ENCODE peak calls at places on chromosomes 3 and 15, in ten cellular contexts. One of them, this sample, is unnamed.

GRCh38 chr3:30044515-30044914 is 561.9 kb upstream of the TGFBR2 start:
- DNase-seq in stimulated activated CD4-positive, alpha-beta T cell treated with anti-CD3 and anti-CD28 coated beads, Interleukin-1b, Interleukin-23, amount 100 ng/mL, for 1 hour: no peak
- DNase-seq in activated T-helper 1 cell treated with Interleukin-2 at 50 U/mL for 16 hours: no peak
- DNase-seq in astrocyte of the hippocampus: no peak
- DNase-seq in Peyer's patch: no peak
- DNase-seq in cardiac fibroblast: no peak
- DNase-seq in activated CD8-positive, alpha-beta memory T cell treated with anti-CD3 and anti-CD28 coated beads for 1 hour: no peak
- DNase-seq in endothelial cell: no peak
- DNase-seq in iris pigment epithelial cell: no peak
- DNase-seq in thoracic aorta: no peak
- DNase-seq in this sample: no peak

GRCh38 chr3:169237181-169237580 is 426.3 kb downstream of the MECOM start:
- DNase-seq in stimulated activated CD4-positive, alpha-beta T cell treated with anti-CD3 and anti-CD28 coated beads, Interleukin-1b, Interleukin-23, amount 100 ng/mL, for 1 hour: no peak
- DNase-seq in activated T-helper 1 cell treated with Interleukin-2 at 50 U/mL for 16 hours: no peak
- DNase-seq in astrocyte of the hippocampus: no peak
- DNase-seq in Peyer's patch: no peak
- DNase-seq in cardiac fibroblast: peak
- DNase-seq in activated CD8-positive, alpha-beta memory T cell treated with anti-CD3 and anti-CD28 coated beads for 1 hour: no peak
- DNase-seq in endothelial cell: no peak
- DNase-seq in iris pigment epithelial cell: peak
- DNase-seq in thoracic aorta: no peak
- DNase-seq in this sample: no peak

GRCh38 chr3:140298569-140299070 is 363.6 kb downstream of the CLSTN2 start:
- DNase-seq in stimulated activated CD4-positive, alpha-beta T cell treated with anti-CD3 and anti-CD28 coated beads, Interleukin-1b, Interleukin-23, amount 100 ng/mL, for 1 hour: no peak
- DNase-seq in activated T-helper 1 cell treated with Interleukin-2 at 50 U/mL for 16 hours: no peak
- DNase-seq in astrocyte of the hippocampus: no peak
- DNase-seq in Peyer's patch: no peak
- DNase-seq in cardiac fibroblast: no peak
- DNase-seq in activated CD8-positive, alpha-beta memory T cell treated with anti-CD3 and anti-CD28 coated beads for 1 hour: no peak
- DNase-seq in endothelial cell: no peak
- DNase-seq in iris pigment epithelial cell: no peak
- DNase-seq in thoracic aorta: no peak
- DNase-seq in this sample: no peak

GRCh38 chr3:48034000-48034516 is 17.8 kb upstream of the MAP4 start:
- DNase-seq in stimulated activated CD4-positive, alpha-beta T cell treated with anti-CD3 and anti-CD28 coated beads, Interleukin-1b, Interleukin-23, amount 100 ng/mL, for 1 hour: no peak
- DNase-seq in activated T-helper 1 cell treated with Interleukin-2 at 50 U/mL for 16 hours: no peak
- DNase-seq in astrocyte of the hippocampus: peak
- DNase-seq in Peyer's patch: no peak
- DNase-seq in cardiac fibroblast: peak
- DNase-seq in activated CD8-positive, alpha-beta memory T cell treated with anti-CD3 and anti-CD28 coated beads for 1 hour: no peak
- DNase-seq in endothelial cell: no peak
- DNase-seq in iris pigment epithelial cell: peak
- DNase-seq in thoracic aorta: no peak
- DNase-seq in this sample: no peak

GRCh38 chr15:48451736-48452135 is 120.5 kb downstream of the DUT start:
- DNase-seq in stimulated activated CD4-positive, alpha-beta T cell treated with anti-CD3 and anti-CD28 coated beads, Interleukin-1b, Interleukin-23, amount 100 ng/mL, for 1 hour: no peak
- DNase-seq in activated T-helper 1 cell treated with Interleukin-2 at 50 U/mL for 16 hours: no peak
- DNase-seq in astrocyte of the hippocampus: no peak
- DNase-seq in Peyer's patch: no peak
- DNase-seq in cardiac fibroblast: no peak
- DNase-seq in activated CD8-positive, alpha-beta memory T cell treated with anti-CD3 and anti-CD28 coated beads for 1 hour: no peak
- DNase-seq in endothelial cell: no peak
- DNase-seq in iris pigment epithelial cell: no peak
- DNase-seq in thoracic aorta: no peak
- DNase-seq in this sample: no peak

GRCh38 chr3:58480309-58480708 is 11.6 kb upstream of the KCTD6 start:
- DNase-seq in stimulated activated CD4-positive, alpha-beta T cell treated with anti-CD3 and anti-CD28 coated beads, Interleukin-1b, Interleukin-23, amount 100 ng/mL, for 1 hour: no peak
- DNase-seq in activated T-helper 1 cell treated with Interleukin-2 at 50 U/mL for 16 hours: no peak
- DNase-seq in astrocyte of the hippocampus: no peak
- DNase-seq in Peyer's patch: no peak
- DNase-seq in cardiac fibroblast: no peak
- DNase-seq in activated CD8-positive, alpha-beta memory T cell treated with anti-CD3 and anti-CD28 coated beads for 1 hour: no peak
- DNase-seq in endothelial cell: no peak
- DNase-seq in iris pigment epithelial cell: no peak
- DNase-seq in thoracic aorta: no peak
- DNase-seq in this sample: no peak

GRCh38 chr3:45607790-45608189 is 13.2 kb downstream of the LIMD1 start:
- DNase-seq in stimulated activated CD4-positive, alpha-beta T cell treated with anti-CD3 and anti-CD28 coated beads, Interleukin-1b, Interleukin-23, amount 100 ng/mL, for 1 hour: no peak
- DNase-seq in activated T-helper 1 cell treated with Interleukin-2 at 50 U/mL for 16 hours: no peak
- DNase-seq in astrocyte of the hippocampus: peak
- DNase-seq in Peyer's patch: no peak
- DNase-seq in cardiac fibroblast: peak
- DNase-seq in activated CD8-positive, alpha-beta memory T cell treated with anti-CD3 and anti-CD28 coated beads for 1 hour: no peak
- DNase-seq in endothelial cell: no peak
- DNase-seq in iris pigment epithelial cell: no peak
- DNase-seq in thoracic aorta: no peak
- DNase-seq in this sample: no peak

GRCh38 chr3:122246214-122246613 is 62.7 kb downstream of the CASR start:
- DNase-seq in stimulated activated CD4-positive, alpha-beta T cell treated with anti-CD3 and anti-CD28 coated beads, Interleukin-1b, Interleukin-23, amount 100 ng/mL, for 1 hour: no peak
- DNase-seq in activated T-helper 1 cell treated with Interleukin-2 at 50 U/mL for 16 hours: no peak
- DNase-seq in astrocyte of the hippocampus: no peak
- DNase-seq in Peyer's patch: no peak
- DNase-seq in cardiac fibroblast: no peak
- DNase-seq in activated CD8-positive, alpha-beta memory T cell treated with anti-CD3 and anti-CD28 coated beads for 1 hour: no peak
- DNase-seq in endothelial cell: no peak
- DNase-seq in iris pigment epithelial cell: peak
- DNase-seq in thoracic aorta: no peak
- DNase-seq in this sample: no peak

GRCh38 chr3:135148431-135148830 is 353.4 kb downstream of the EPHB1 start:
- DNase-seq in stimulated activated CD4-positive, alpha-beta T cell treated with anti-CD3 and anti-CD28 coated beads, Interleukin-1b, Interleukin-23, amount 100 ng/mL, for 1 hour: no peak
- DNase-seq in activated T-helper 1 cell treated with Interleukin-2 at 50 U/mL for 16 hours: no peak
- DNase-seq in astrocyte of the hippocampus: no peak
- DNase-seq in Peyer's patch: no peak
- DNase-seq in cardiac fibroblast: no peak
- DNase-seq in activated CD8-positive, alpha-beta memory T cell treated with anti-CD3 and anti-CD28 coated beads for 1 hour: no peak
- DNase-seq in endothelial cell: no peak
- DNase-seq in iris pigment epithelial cell: no peak
- DNase-seq in thoracic aorta: no peak
- DNase-seq in this sample: peak

GRCh38 chr3:116019254-116019763 is 396.0 kb downstream of the GAP43 start:
- DNase-seq in stimulated activated CD4-positive, alpha-beta T cell treated with anti-CD3 and anti-CD28 coated beads, Interleukin-1b, Interleukin-23, amount 100 ng/mL, for 1 hour: no peak
- DNase-seq in activated T-helper 1 cell treated with Interleukin-2 at 50 U/mL for 16 hours: no peak
- DNase-seq in astrocyte of the hippocampus: no peak
- DNase-seq in Peyer's patch: no peak
- DNase-seq in cardiac fibroblast: no peak
- DNase-seq in activated CD8-positive, alpha-beta memory T cell treated with anti-CD3 and anti-CD28 coated beads for 1 hour: no peak
- DNase-seq in endothelial cell: no peak
- DNase-seq in iris pigment epithelial cell: no peak
- DNase-seq in thoracic aorta: no peak
- DNase-seq in this sample: no peak

GRCh38 chr15:73969151-73969759 is 22.8 kb downstream of the STOML1 start:
- DNase-seq in stimulated activated CD4-positive, alpha-beta T cell treated with anti-CD3 and anti-CD28 coated beads, Interleukin-1b, Interleukin-23, amount 100 ng/mL, for 1 hour: no peak
- DNase-seq in activated T-helper 1 cell treated with Interleukin-2 at 50 U/mL for 16 hours: no peak
- DNase-seq in astrocyte of the hippocampus: no peak
- DNase-seq in Peyer's patch: no peak
- DNase-seq in cardiac fibroblast: no peak
- DNase-seq in activated CD8-positive, alpha-beta memory T cell treated with anti-CD3 and anti-CD28 coated beads for 1 hour: no peak
- DNase-seq in endothelial cell: no peak
- DNase-seq in iris pigment epithelial cell: no peak
- DNase-seq in thoracic aorta: no peak
- DNase-seq in this sample: no peak

GRCh38 chr3:55683666-55684270 is 196.7 kb upstream of the WNT5A start:
- DNase-seq in stimulated activated CD4-positive, alpha-beta T cell treated with anti-CD3 and anti-CD28 coated beads, Interleukin-1b, Interleukin-23, amount 100 ng/mL, for 1 hour: no peak
- DNase-seq in activated T-helper 1 cell treated with Interleukin-2 at 50 U/mL for 16 hours: no peak
- DNase-seq in astrocyte of the hippocampus: no peak
- DNase-seq in Peyer's patch: no peak
- DNase-seq in cardiac fibroblast: no peak
- DNase-seq in activated CD8-positive, alpha-beta memory T cell treated with anti-CD3 and anti-CD28 coated beads for 1 hour: no peak
- DNase-seq in endothelial cell: no peak
- DNase-seq in iris pigment epithelial cell: peak
- DNase-seq in thoracic aorta: no peak
- DNase-seq in this sample: no peak

GRCh38 chr3:37526511-37526910 is 335.2 kb upstream of the CTDSPL start:
- DNase-seq in stimulated activated CD4-positive, alpha-beta T cell treated with anti-CD3 and anti-CD28 coated beads, Interleukin-1b, Interleukin-23, amount 100 ng/mL, for 1 hour: no peak
- DNase-seq in activated T-helper 1 cell treated with Interleukin-2 at 50 U/mL for 16 hours: no peak
- DNase-seq in astrocyte of the hippocampus: peak
- DNase-seq in Peyer's patch: no peak
- DNase-seq in cardiac fibroblast: peak
- DNase-seq in activated CD8-positive, alpha-beta memory T cell treated with anti-CD3 and anti-CD28 coated beads for 1 hour: no peak
- DNase-seq in endothelial cell: no peak
- DNase-seq in iris pigment epithelial cell: peak
- DNase-seq in thoracic aorta: peak
- DNase-seq in this sample: peak

GRCh38 chr3:18900994-18901393 is 247.3 kb upstream of the KCNH8 start:
- DNase-seq in stimulated activated CD4-positive, alpha-beta T cell treated with anti-CD3 and anti-CD28 coated beads, Interleukin-1b, Interleukin-23, amount 100 ng/mL, for 1 hour: no peak
- DNase-seq in activated T-helper 1 cell treated with Interleukin-2 at 50 U/mL for 16 hours: no peak
- DNase-seq in astrocyte of the hippocampus: peak
- DNase-seq in Peyer's patch: no peak
- DNase-seq in cardiac fibroblast: peak
- DNase-seq in activated CD8-positive, alpha-beta memory T cell treated with anti-CD3 and anti-CD28 coated beads for 1 hour: no peak
- DNase-seq in endothelial cell: no peak
- DNase-seq in iris pigment epithelial cell: no peak
- DNase-seq in thoracic aorta: no peak
- DNase-seq in this sample: no peak

GRCh38 chr3:60933828-60934227 is 317.4 kb downstream of the FHIT start:
- DNase-seq in stimulated activated CD4-positive, alpha-beta T cell treated with anti-CD3 and anti-CD28 coated beads, Interleukin-1b, Interleukin-23, amount 100 ng/mL, for 1 hour: no peak
- DNase-seq in activated T-helper 1 cell treated with Interleukin-2 at 50 U/mL for 16 hours: no peak
- DNase-seq in astrocyte of the hippocampus: no peak
- DNase-seq in Peyer's patch: no peak
- DNase-seq in cardiac fibroblast: no peak
- DNase-seq in activated CD8-positive, alpha-beta memory T cell treated with anti-CD3 and anti-CD28 coated beads for 1 hour: no peak
- DNase-seq in endothelial cell: no peak
- DNase-seq in iris pigment epithelial cell: no peak
- DNase-seq in thoracic aorta: no peak
- DNase-seq in this sample: no peak

GRCh38 chr15:92074161-92074560 is 220.7 kb downstream of the SLCO3A1 start:
- DNase-seq in stimulated activated CD4-positive, alpha-beta T cell treated with anti-CD3 and anti-CD28 coated beads, Interleukin-1b, Interleukin-23, amount 100 ng/mL, for 1 hour: no peak
- DNase-seq in activated T-helper 1 cell treated with Interleukin-2 at 50 U/mL for 16 hours: no peak
- DNase-seq in astrocyte of the hippocampus: no peak
- DNase-seq in Peyer's patch: no peak
- DNase-seq in cardiac fibroblast: no peak
- DNase-seq in activated CD8-positive, alpha-beta memory T cell treated with anti-CD3 and anti-CD28 coated beads for 1 hour: no peak
- DNase-seq in endothelial cell: no peak
- DNase-seq in iris pigment epithelial cell: no peak
- DNase-seq in thoracic aorta: no peak
- DNase-seq in this sample: no peak

GRCh38 chr3:29453278-29453961 is 172.5 kb downstream of the RBMS3 start:
- DNase-seq in stimulated activated CD4-positive, alpha-beta T cell treated with anti-CD3 and anti-CD28 coated beads, Interleukin-1b, Interleukin-23, amount 100 ng/mL, for 1 hour: no peak
- DNase-seq in activated T-helper 1 cell treated with Interleukin-2 at 50 U/mL for 16 hours: no peak
- DNase-seq in astrocyte of the hippocampus: peak
- DNase-seq in Peyer's patch: no peak
- DNase-seq in cardiac fibroblast: peak
- DNase-seq in activated CD8-positive, alpha-beta memory T cell treated with anti-CD3 and anti-CD28 coated beads for 1 hour: no peak
- DNase-seq in endothelial cell: no peak
- DNase-seq in iris pigment epithelial cell: no peak
- DNase-seq in thoracic aorta: no peak
- DNase-seq in this sample: peak

GRCh38 chr15:71115567-71116351 is 488 bp downstream of the THSD4 start:
- DNase-seq in stimulated activated CD4-positive, alpha-beta T cell treated with anti-CD3 and anti-CD28 coated beads, Interleukin-1b, Interleukin-23, amount 100 ng/mL, for 1 hour: no peak
- DNase-seq in activated T-helper 1 cell treated with Interleukin-2 at 50 U/mL for 16 hours: no peak
- DNase-seq in astrocyte of the hippocampus: peak
- DNase-seq in Peyer's patch: peak
- DNase-seq in cardiac fibroblast: peak
- DNase-seq in activated CD8-positive, alpha-beta memory T cell treated with anti-CD3 and anti-CD28 coated beads for 1 hour: no peak
- DNase-seq in endothelial cell: peak
- DNase-seq in iris pigment epithelial cell: peak
- DNase-seq in thoracic aorta: no peak
- DNase-seq in this sample: no peak

GRCh38 chr3:188208751-188209433 is 54.9 kb downstream of the LPP start:
- DNase-seq in stimulated activated CD4-positive, alpha-beta T cell treated with anti-CD3 and anti-CD28 coated beads, Interleukin-1b, Interleukin-23, amount 100 ng/mL, for 1 hour: no peak
- DNase-seq in activated T-helper 1 cell treated with Interleukin-2 at 50 U/mL for 16 hours: no peak
- DNase-seq in astrocyte of the hippocampus: no peak
- DNase-seq in Peyer's patch: no peak
- DNase-seq in cardiac fibroblast: peak
- DNase-seq in activated CD8-positive, alpha-beta memory T cell treated with anti-CD3 and anti-CD28 coated beads for 1 hour: no peak
- DNase-seq in endothelial cell: no peak
- DNase-seq in iris pigment epithelial cell: peak
- DNase-seq in thoracic aorta: no peak
- DNase-seq in this sample: no peak

GRCh38 chr3:12395349-12396012 is 88.8 kb upstream of the TSEN2 start:
- DNase-seq in stimulated activated CD4-positive, alpha-beta T cell treated with anti-CD3 and anti-CD28 coated beads, Interleukin-1b, Interleukin-23, amount 100 ng/mL, for 1 hour: no peak
- DNase-seq in activated T-helper 1 cell treated with Interleukin-2 at 50 U/mL for 16 hours: no peak
- DNase-seq in astrocyte of the hippocampus: no peak
- DNase-seq in Peyer's patch: no peak
- DNase-seq in cardiac fibroblast: no peak
- DNase-seq in activated CD8-positive, alpha-beta memory T cell treated with anti-CD3 and anti-CD28 coated beads for 1 hour: no peak
- DNase-seq in endothelial cell: no peak
- DNase-seq in iris pigment epithelial cell: peak
- DNase-seq in thoracic aorta: no peak
- DNase-seq in this sample: no peak

GRCh38 chr3:13171704-13172643 is 98.7 kb upstream of the IQSEC1 start:
- DNase-seq in stimulated activated CD4-positive, alpha-beta T cell treated with anti-CD3 and anti-CD28 coated beads, Interleukin-1b, Interleukin-23, amount 100 ng/mL, for 1 hour: no peak
- DNase-seq in activated T-helper 1 cell treated with Interleukin-2 at 50 U/mL for 16 hours: no peak
- DNase-seq in astrocyte of the hippocampus: no peak
- DNase-seq in Peyer's patch: no peak
- DNase-seq in cardiac fibroblast: no peak
- DNase-seq in activated CD8-positive, alpha-beta memory T cell treated with anti-CD3 and anti-CD28 coated beads for 1 hour: no peak
- DNase-seq in endothelial cell: no peak
- DNase-seq in iris pigment epithelial cell: no peak
- DNase-seq in thoracic aorta: no peak
- DNase-seq in this sample: no peak

GRCh38 chr15:94230886-94231727 is at the start of gene MCTP2:
- DNase-seq in stimulated activated CD4-positive, alpha-beta T cell treated with anti-CD3 and anti-CD28 coated beads, Interleukin-1b, Interleukin-23, amount 100 ng/mL, for 1 hour: peak
- DNase-seq in activated T-helper 1 cell treated with Interleukin-2 at 50 U/mL for 16 hours: peak
- DNase-seq in astrocyte of the hippocampus: peak
- DNase-seq in Peyer's patch: peak
- DNase-seq in cardiac fibroblast: peak
- DNase-seq in activated CD8-positive, alpha-beta memory T cell treated with anti-CD3 and anti-CD28 coated beads for 1 hour: peak
- DNase-seq in endothelial cell: peak
- DNase-seq in iris pigment epithelial cell: peak
- DNase-seq in thoracic aorta: peak
- DNase-seq in this sample: peak

GRCh38 chr3:148083501-148084267 is 614.0 kb upstream of the AGTR1 start:
- DNase-seq in stimulated activated CD4-positive, alpha-beta T cell treated with anti-CD3 and anti-CD28 coated beads, Interleukin-1b, Interleukin-23, amount 100 ng/mL, for 1 hour: no peak
- DNase-seq in activated T-helper 1 cell treated with Interleukin-2 at 50 U/mL for 16 hours: no peak
- DNase-seq in astrocyte of the hippocampus: no peak
- DNase-seq in Peyer's patch: no peak
- DNase-seq in cardiac fibroblast: no peak
- DNase-seq in activated CD8-positive, alpha-beta memory T cell treated with anti-CD3 and anti-CD28 coated beads for 1 hour: no peak
- DNase-seq in endothelial cell: no peak
- DNase-seq in iris pigment epithelial cell: no peak
- DNase-seq in thoracic aorta: no peak
- DNase-seq in this sample: no peak

GRCh38 chr3:78666458-78666800 is 1101.4 kb downstream of the ROBO1 start:
- DNase-seq in stimulated activated CD4-positive, alpha-beta T cell treated with anti-CD3 and anti-CD28 coated beads, Interleukin-1b, Interleukin-23, amount 100 ng/mL, for 1 hour: no peak
- DNase-seq in activated T-helper 1 cell treated with Interleukin-2 at 50 U/mL for 16 hours: no peak
- DNase-seq in astrocyte of the hippocampus: peak
- DNase-seq in Peyer's patch: no peak
- DNase-seq in cardiac fibroblast: peak
- DNase-seq in activated CD8-positive, alpha-beta memory T cell treated with anti-CD3 and anti-CD28 coated beads for 1 hour: no peak
- DNase-seq in endothelial cell: no peak
- DNase-seq in iris pigment epithelial cell: peak
- DNase-seq in thoracic aorta: no peak
- DNase-seq in this sample: no peak

GRCh38 chr15:64443747-64444621 is 16.4 kb upstream of the ZNF609 start:
- DNase-seq in stimulated activated CD4-positive, alpha-beta T cell treated with anti-CD3 and anti-CD28 coated beads, Interleukin-1b, Interleukin-23, amount 100 ng/mL, for 1 hour: no peak
- DNase-seq in activated T-helper 1 cell treated with Interleukin-2 at 50 U/mL for 16 hours: no peak
- DNase-seq in astrocyte of the hippocampus: peak
- DNase-seq in Peyer's patch: no peak
- DNase-seq in cardiac fibroblast: peak
- DNase-seq in activated CD8-positive, alpha-beta memory T cell treated with anti-CD3 and anti-CD28 coated beads for 1 hour: no peak
- DNase-seq in endothelial cell: no peak
- DNase-seq in iris pigment epithelial cell: peak
- DNase-seq in thoracic aorta: no peak
- DNase-seq in this sample: no peak

GRCh38 chr15:30001592-30001991 is 81.2 kb upstream of the GOLGA8J start:
- DNase-seq in stimulated activated CD4-positive, alpha-beta T cell treated with anti-CD3 and anti-CD28 coated beads, Interleukin-1b, Interleukin-23, amount 100 ng/mL, for 1 hour: no peak
- DNase-seq in activated T-helper 1 cell treated with Interleukin-2 at 50 U/mL for 16 hours: no peak
- DNase-seq in astrocyte of the hippocampus: peak
- DNase-seq in Peyer's patch: no peak
- DNase-seq in cardiac fibroblast: no peak
- DNase-seq in activated CD8-positive, alpha-beta memory T cell treated with anti-CD3 and anti-CD28 coated beads for 1 hour: no peak
- DNase-seq in endothelial cell: no peak
- DNase-seq in iris pigment epithelial cell: no peak
- DNase-seq in thoracic aorta: no peak
- DNase-seq in this sample: no peak

GRCh38 chr3:24018784-24019570 is 73.9 kb downstream of the NR1D2 start:
- DNase-seq in stimulated activated CD4-positive, alpha-beta T cell treated with anti-CD3 and anti-CD28 coated beads, Interleukin-1b, Interleukin-23, amount 100 ng/mL, for 1 hour: no peak
- DNase-seq in activated T-helper 1 cell treated with Interleukin-2 at 50 U/mL for 16 hours: no peak
- DNase-seq in astrocyte of the hippocampus: no peak
- DNase-seq in Peyer's patch: no peak
- DNase-seq in cardiac fibroblast: no peak
- DNase-seq in activated CD8-positive, alpha-beta memory T cell treated with anti-CD3 and anti-CD28 coated beads for 1 hour: no peak
- DNase-seq in endothelial cell: no peak
- DNase-seq in iris pigment epithelial cell: no peak
- DNase-seq in thoracic aorta: no peak
- DNase-seq in this sample: no peak

GRCh38 chr15:24919446-24919845 is 35.3 kb upstream of the SNRPN start:
- DNase-seq in stimulated activated CD4-positive, alpha-beta T cell treated with anti-CD3 and anti-CD28 coated beads, Interleukin-1b, Interleukin-23, amount 100 ng/mL, for 1 hour: no peak
- DNase-seq in activated T-helper 1 cell treated with Interleukin-2 at 50 U/mL for 16 hours: no peak
- DNase-seq in astrocyte of the hippocampus: no peak
- DNase-seq in Peyer's patch: no peak
- DNase-seq in cardiac fibroblast: no peak
- DNase-seq in activated CD8-positive, alpha-beta memory T cell treated with anti-CD3 and anti-CD28 coated beads for 1 hour: no peak
- DNase-seq in endothelial cell: no peak
- DNase-seq in iris pigment epithelial cell: no peak
- DNase-seq in thoracic aorta: no peak
- DNase-seq in this sample: no peak

This sample was measured in gastrocnemius medialis.